ENCODE peak calls at places on chromosomes 6 and 20, in ten cellular contexts. P is adrenal gland; O is fibroblast of mammary gland; Z is neural crest cell; K is CD4-positive, alpha-beta T cell; J is GM12865; I is fibroblast of lung; H is HCT116; C is GM20000; F is CD8-positive, alpha-beta T cell. S is an unnamed sample.

GRCh38 chr6:56760842-56761241 is 118.2 kb upstream of the DST start:
- DNase-seq in H (no peak), P (no peak), Z (no peak), J (no peak), F (no peak), C (no peak), I (no peak), O (no peak), K (no peak), S (no peak)

GRCh38 chr6:82374481-82374880 is 10.9 kb downstream of the TPBG start:
- DNase-seq in C (no peak), I (no peak), Z (no peak), F (no peak), K (no peak), O (no peak), J (no peak), P (no peak), H (no peak), S (no peak)

GRCh38 chr6:30618270-30618787 is 689 bp downstream of the MRPS18B start:
- DNase-seq in P (no peak), C (no peak), O (peak), Z (no peak), J (peak), H (no peak), I (no peak), K (no peak), F (no peak), S (no peak)

GRCh38 chr6:109961666-109962065 is 16.4 kb upstream of the GPR6 start:
- DNase-seq in C (no peak), K (no peak), P (no peak), J (no peak), Z (no peak), O (no peak), I (peak), F (no peak), H (peak), S (no peak)

GRCh38 chr6:50815436-50816114 is 3.1 kb upstream of the TFAP2B start:
- DNase-seq in J (no peak), P (no peak), I (peak), Z (no peak), K (no peak), O (peak), F (no peak), C (no peak), H (no peak), S (no peak)

GRCh38 chr6:12785301-12785700 is 68.7 kb downstream of the PHACTR1 start:
- DNase-seq in K (no peak), H (no peak), Z (no peak), O (no peak), F (no peak), C (no peak), P (no peak), I (no peak), J (no peak), S (no peak)

GRCh38 chr6:154974485-154975149 is 20.5 kb upstream of the TIAM2 start:
- DNase-seq in H (no peak), O (no peak), J (no peak), F (no peak), P (no peak), C (no peak), I (no peak), K (no peak), Z (no peak), S (no peak)

GRCh38 chr6:52390361-52390727 is 28.4 kb downstream of the PAQR8 start:
- DNase-seq in I (peak), K (peak), O (peak), J (peak), Z (no peak), H (peak), F (peak), P (no peak), C (peak), S (no peak)

GRCh38 chr20:15496501-15497039 is 1076.7 kb downstream of the KIF16B start:
- DNase-seq in Z (no peak), J (no peak), K (no peak), O (no peak), H (no peak), I (no peak), P (no peak), C (no peak), F (no peak), S (no peak)

GRCh38 chr20:4898282-4898681 is 103.0 kb downstream of the SLC23A2 start:
- DNase-seq in K (no peak), Z (no peak), C (no peak), I (peak), H (peak), P (peak), O (peak), F (no peak), J (no peak), S (no peak)

GRCh38 chr6:43383021-43383667 is 13.7 kb upstream of the ZNF318 start:
- DNase-seq in I (peak), P (no peak), H (no peak), C (no peak), J (no peak), O (peak), K (no peak), Z (no peak), F (no peak), S (no peak)

GRCh38 chr20:3250091-3250504 is 11.1 kb upstream of the SLC4A11 start:
- DNase-seq in H (no peak), C (peak), J (peak), O (no peak), K (no peak), P (no peak), F (no peak), I (no peak), Z (peak), S (no peak)

GRCh38 chr20:34049389-34049788 is 55.7 kb downstream of the RALY start:
- DNase-seq in H (no peak), P (no peak), I (no peak), Z (no peak), K (no peak), F (no peak), J (no peak), C (no peak), O (no peak), S (no peak)

GRCh38 chr6:127999032-127999431 is 98.2 kb upstream of the THEMIS start:
- DNase-seq in J (no peak), Z (no peak), O (no peak), P (no peak), I (no peak), C (no peak), K (no peak), H (no peak), F (no peak), S (no peak)

GRCh38 chr6:157585274-157586087 is 204.5 kb downstream of the ZDHHC14 start:
- DNase-seq in C (no peak), K (no peak), P (no peak), I (no peak), Z (no peak), J (no peak), F (peak), O (no peak), H (no peak), S (no peak)

GRCh38 chr20:14829897-14830296 is 492.5 kb upstream of the FLRT3 start:
- DNase-seq in Z (no peak), P (no peak), O (no peak), H (no peak), K (no peak), J (peak), I (no peak), F (no peak), C (no peak), S (no peak)

GRCh38 chr6:6643398-6643797 is 54.9 kb downstream of the LY86 start:
- DNase-seq in C (peak), H (no peak), O (no peak), Z (no peak), F (no peak), I (no peak), P (no peak), K (no peak), J (peak), S (no peak)

GRCh38 chr20:50636601-50637539 is 54.5 kb downstream of the RIPOR3 start:
- DNase-seq in Z (no peak), O (no peak), J (no peak), H (no peak), F (no peak), P (no peak), K (no peak), C (no peak), I (peak), S (no peak)

GRCh38 chr20:56003966-56004365 is 1.4 kb downstream of the CBLN4 start:
- DNase-seq in I (peak), C (no peak), Z (no peak), O (no peak), H (no peak), F (no peak), P (no peak), K (no peak), J (no peak), S (no peak)

GRCh38 chr20:44502968-44503367 is 18.9 kb downstream of the SERINC3 start:
- DNase-seq in C (no peak), Z (no peak), H (no peak), J (no peak), P (no peak), F (no peak), O (no peak), K (no peak), I (no peak), S (no peak)

GRCh38 chr20:11917663-11918062 is at the start of gene BTBD3:
- DNase-seq in P (peak), I (peak), F (no peak), C (peak), Z (no peak), H (no peak), J (no peak), K (no peak), O (peak), S (no peak)

GRCh38 chr6:163837681-163838431 is 423.3 kb downstream of the QKI start:
- DNase-seq in J (no peak), O (no peak), K (no peak), I (peak), H (no peak), Z (peak), P (no peak), C (no peak), F (no peak), S (no peak)

GRCh38 chr6:56359201-56359899 is 112.0 kb upstream of the COL21A1 start:
- DNase-seq in O (peak), C (peak), I (peak), J (peak), K (peak), H (peak), Z (peak), P (peak), F (peak), S (peak)

GRCh38 chr6:95547043-95547442 is 30.3 kb upstream of the MANEA start:
- DNase-seq in K (no peak), P (no peak), J (no peak), C (no peak), F (no peak), Z (no peak), I (no peak), H (no peak), O (no peak), S (no peak)

GRCh38 chr6:26031151-26031594 is 56.1 kb upstream of the HFE start:
- DNase-seq in O (peak), C (no peak), J (no peak), Z (no peak), I (peak), F (no peak), P (no peak), K (no peak), H (no peak), S (no peak)

GRCh38 chr20:19026901-19027644 is 185.4 kb upstream of the SLC24A3 start:
- DNase-seq in Z (no peak), P (no peak), H (no peak), O (no peak), C (no peak), F (no peak), I (no peak), K (no peak), J (no peak), S (no peak)

GRCh38 chr6:157110620-157111019 is 212.7 kb downstream of the TMEM242 start:
- DNase-seq in C (no peak), O (peak), K (no peak), I (peak), H (no peak), P (no peak), J (no peak), F (no peak), Z (no peak), S (no peak)

GRCh38 chr20:47357296-47358051 is 975 bp upstream of the ZMYND8 start:
- DNase-seq in O (peak), K (peak), Z (peak), F (peak), P (peak), H (peak), C (peak), J (peak), I (peak), S (peak)

GRCh38 chr6:7138921-7139358 is 31.2 kb downstream of the RREB1 start:
- DNase-seq in Z (no peak), H (peak), J (peak), O (no peak), P (no peak), C (no peak), I (no peak), F (no peak), K (peak), S (no peak)

GRCh38 chr6:136160255-136160654 is 89.9 kb downstream of the MTFR2 start:
- DNase-seq in O (no peak), C (no peak), J (no peak), K (no peak), F (no peak), Z (no peak), H (no peak), P (no peak), I (no peak), S (no peak)

GRCh38 chr6:152218887-152219286 is 411.4 kb downstream of the ESR1 start:
- DNase-seq in C (no peak), F (no peak), Z (no peak), O (no peak), I (no peak), K (no peak), P (no peak), J (no peak), H (no peak), S (no peak)

GRCh38 chr6:43878823-43879495 is 108.9 kb downstream of the VEGFA start:
- DNase-seq in J (no peak), K (no peak), P (peak), C (no peak), Z (peak), O (no peak), I (no peak), H (no peak), F (no peak), S (no peak)

GRCh38 chr6:133741375-133741861 is 147.5 kb upstream of the TCF21 start:
- DNase-seq in J (no peak), F (no peak), O (peak), Z (no peak), K (no peak), P (no peak), H (peak), C (no peak), I (peak), S (no peak)

GRCh38 chr6:48325701-48326100 is 214.7 kb upstream of the PTCHD4 start:
- DNase-seq in J (no peak), Z (no peak), K (no peak), P (no peak), C (no peak), O (peak), I (no peak), H (no peak), F (no peak), S (no peak)

GRCh38 chr20:48595495-48596475 is 232.0 kb downstream of the PREX1 start:
- DNase-seq in F (no peak), Z (no peak), H (no peak), P (no peak), K (no peak), C (no peak), O (no peak), I (no peak), J (no peak), S (no peak)

DNA sequence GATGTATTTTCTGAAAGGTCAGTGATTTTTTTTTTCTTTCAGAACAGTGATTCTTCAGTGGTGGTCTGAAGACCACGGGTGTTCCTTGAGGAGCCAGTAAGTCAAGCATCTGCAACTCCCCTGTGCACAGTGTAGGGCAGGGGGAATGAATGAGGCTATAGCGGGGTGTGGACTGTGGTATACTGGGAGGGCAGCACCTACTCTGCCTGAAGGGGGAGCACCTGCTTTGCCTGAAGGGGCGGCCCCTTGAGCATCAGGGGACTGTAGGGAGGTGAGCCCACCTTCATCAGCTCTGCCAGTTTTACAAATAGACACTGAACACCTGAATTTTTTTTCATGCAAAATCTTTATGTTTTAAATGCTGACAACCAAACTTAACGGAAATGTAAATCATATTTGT is 77.5 kb upstream of the RIPOR2 start:
- DNase-seq in F (no peak), Z (no peak), C (peak), P (no peak), I (no peak), H (no peak), K (no peak), J (no peak), O (no peak), S (no peak)
- TF ChIP-seq CTCF in F (no peak), Z (no peak), C (peak), P (no peak), I (no peak), H (no peak), K (no peak), J (peak), O (no peak), S (no peak)

DNA sequence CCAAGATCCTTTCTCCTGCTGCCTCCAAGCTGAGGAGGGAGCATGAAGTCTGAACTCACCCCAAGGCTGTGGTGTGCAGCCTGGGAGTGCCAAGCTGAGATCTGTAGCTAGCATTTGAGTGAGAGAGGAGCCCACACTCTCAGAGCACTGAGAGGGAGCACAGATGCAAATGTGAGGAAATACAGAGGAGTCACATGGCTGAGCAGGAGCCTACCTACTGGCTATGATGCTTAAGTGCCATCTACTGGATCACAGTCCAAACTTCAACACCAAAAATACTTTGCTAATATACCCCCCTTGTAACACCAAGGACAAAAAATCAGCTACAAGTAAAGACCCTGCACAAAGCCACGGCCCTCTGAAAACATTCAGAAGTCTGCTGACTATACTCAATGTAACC is 94.4 kb upstream of the IMPG1 start:
- DNase-seq in Z (no peak), J (no peak), H (no peak), O (no peak), F (no peak), K (no peak), C (no peak), P (no peak), I (no peak), S (no peak)
- TF ChIP-seq CTCF in Z (no peak), J (peak), H (peak), O (no peak), F (no peak), K (no peak), C (no peak), P (no peak), I (no peak), S (no peak)

GRCh38 chr6:125787791-125788190 is 3.0 kb upstream of the NCOA7 start:
- DNase-seq in Z (no peak), K (no peak), O (peak), C (no peak), J (peak), H (no peak), F (no peak), P (peak), I (peak), S (no peak)
- TF ChIP-seq CTCF in Z (peak), K (no peak), O (peak), C (no peak), J (no peak), H (peak), F (no peak), P (peak), I (no peak), S (peak)

GRCh38 chr6:5395719-5396118 is 134.4 kb downstream of the FARS2 start:
- DNase-seq in Z (no peak), C (no peak), J (no peak), K (no peak), O (no peak), I (no peak), H (no peak), P (no peak), F (no peak), S (no peak)
- TF ChIP-seq CTCF in Z (peak), C (no peak), J (no peak), K (no peak), O (no peak), I (no peak), H (no peak), P (no peak), F (no peak), S (no peak)

GRCh38 chr20:57215826-57216471 is 50.5 kb downstream of the BMP7 start:
- DNase-seq in K (no peak), I (no peak), J (peak), O (no peak), C (no peak), H (no peak), Z (no peak), P (no peak), F (no peak), S (no peak)
- TF ChIP-seq CTCF in K (no peak), I (no peak), J (no peak), O (no peak), C (no peak), H (no peak), Z (no peak), P (no peak), F (no peak), S (no peak)

DNA sequence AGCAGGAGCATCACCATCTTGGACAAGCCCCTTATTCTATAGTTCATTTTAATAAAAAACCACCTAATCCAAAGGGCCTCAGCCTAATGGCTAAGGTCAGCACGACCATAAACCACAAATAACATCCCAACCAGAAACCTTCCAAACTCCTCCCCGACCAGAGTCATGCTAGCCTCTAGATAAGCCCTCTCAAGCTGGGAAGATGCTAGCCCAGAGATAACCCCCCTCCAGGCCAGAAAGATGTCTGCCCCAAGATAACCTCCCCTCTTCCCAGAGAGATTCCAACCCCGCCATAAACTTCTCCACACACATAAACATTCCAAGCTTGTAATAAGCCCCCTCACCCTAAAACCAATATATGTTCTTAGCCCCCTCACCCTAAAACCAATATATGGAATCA is 38.5 kb upstream of the OR14J1 start:
- DNase-seq in H (no peak), Z (no peak), F (no peak), I (no peak), K (no peak), P (no peak), C (no peak), O (no peak), J (no peak), S (no peak)
- TF ChIP-seq CTCF in H (no peak), Z (no peak), F (no peak), I (no peak), K (no peak), P (no peak), C (no peak), O (no peak), J (no peak), S (no peak)

GRCh38 chr6:87702589-87702945 is 534 bp upstream of the AKIRIN2 start:
- DNase-seq in I (peak), H (peak), K (no peak), C (no peak), P (no peak), O (peak), J (peak), Z (no peak), F (no peak), S (no peak)

GRCh38 chr6:87700351-87700728 is 1.7 kb downstream of the AKIRIN2 start:
- DNase-seq in P (no peak), K (no peak), O (no peak), H (no peak), Z (no peak), J (no peak), F (no peak), C (no peak), I (no peak), S (no peak)

GRCh38 chr6:87699576-87699975 is 2.5 kb downstream of the AKIRIN2 start:
- DNase-seq in H (no peak), K (no peak), Z (no peak), J (no peak), C (no peak), I (no peak), F (no peak), P (no peak), O (no peak), S (no peak)

GRCh38 chr6:87701676-87702588 is at the start of gene AKIRIN2:
- DNase-seq in K (peak), P (peak), O (peak), C (peak), F (peak), H (peak), Z (peak), J (peak), I (peak), S (peak)

GRCh38 chr6:87700729-87701675 is 1.0 kb downstream of the AKIRIN2 start:
- DNase-seq in I (peak), P (peak), C (peak), K (no peak), H (no peak), O (peak), F (peak), J (peak), Z (peak), S (peak)
- TF ChIP-seq CTCF in I (no peak), P (no peak), C (no peak), K (peak), H (no peak), O (no peak), F (no peak), J (peak), Z (no peak), S (no peak)

GRCh38 chr20:57671662-57672061 is 38.2 kb downstream of the PMEPA1 start:
- DNase-seq in I (no peak), O (no peak), C (no peak), J (no peak), H (no peak), F (no peak), P (no peak), Z (no peak), K (no peak), S (no peak)
- TF ChIP-seq CTCF in I (no peak), O (no peak), C (no peak), J (no peak), H (no peak), F (no peak), P (no peak), Z (peak), K (no peak), S (no peak)

S was measured in CD14-positive monocyte.